ENCODE peak calls at places on chromosomes 13 and 19, in four cellular contexts. One of them, this sample, is unnamed.

GRCh38 chr19:46049597-46049996 is 8.8 kb upstream of the IGFL4 start:
- DNase-seq in fibroblast of lung: no peak
- DNase-seq in PC-3: no peak
- DNase-seq in neural progenitor cell: no peak
- DNase-seq in this sample: peak

GRCh38 chr13:47087841-47088240 is 191.0 kb upstream of the HTR2A start:
- DNase-seq in fibroblast of lung: peak
- DNase-seq in PC-3: no peak
- DNase-seq in neural progenitor cell: no peak
- DNase-seq in this sample: peak

GRCh38 chr19:46610413-46610775 is 9.3 kb downstream of the CALM3 start:
- DNase-seq in fibroblast of lung: no peak
- DNase-seq in PC-3: no peak
- DNase-seq in neural progenitor cell: no peak
- DNase-seq in this sample: no peak

GRCh38 chr19:44164673-44165512 is at the start of gene ZNF226:
- DNase-seq in fibroblast of lung: peak
- DNase-seq in PC-3: peak
- DNase-seq in neural progenitor cell: peak
- DNase-seq in this sample: peak

GRCh38 chr19:58033741-58034475 is at the start of gene ZSCAN1:
- DNase-seq in fibroblast of lung: peak
- DNase-seq in PC-3: no peak
- DNase-seq in neural progenitor cell: peak
- DNase-seq in this sample: no peak

GRCh38 chr13:23626730-23627129 is 56.5 kb downstream of the TNFRSF19 start:
- DNase-seq in fibroblast of lung: no peak
- DNase-seq in PC-3: no peak
- DNase-seq in neural progenitor cell: no peak
- DNase-seq in this sample: peak

GRCh38 chr13:61546413-61546812 is 130.8 kb upstream of the PCDH20 start:
- DNase-seq in fibroblast of lung: no peak
- DNase-seq in PC-3: no peak
- DNase-seq in neural progenitor cell: no peak
- DNase-seq in this sample: no peak

GRCh38 chr13:95002968-95003813 is 290.8 kb upstream of the SOX21 start:
- DNase-seq in fibroblast of lung: no peak
- DNase-seq in PC-3: no peak
- DNase-seq in neural progenitor cell: peak
- DNase-seq in this sample: no peak

GRCh38 chr13:108185218-108185617 is 30.1 kb downstream of the LIG4 start:
- DNase-seq in fibroblast of lung: no peak
- DNase-seq in PC-3: no peak
- DNase-seq in neural progenitor cell: no peak
- DNase-seq in this sample: no peak
- H3K9ac ChIP-seq in fibroblast of lung: no peak
- H3K9ac ChIP-seq in PC-3: no peak
- H3K9ac ChIP-seq in neural progenitor cell: no peak
- H3K9ac ChIP-seq in this sample: no peak

DNA sequence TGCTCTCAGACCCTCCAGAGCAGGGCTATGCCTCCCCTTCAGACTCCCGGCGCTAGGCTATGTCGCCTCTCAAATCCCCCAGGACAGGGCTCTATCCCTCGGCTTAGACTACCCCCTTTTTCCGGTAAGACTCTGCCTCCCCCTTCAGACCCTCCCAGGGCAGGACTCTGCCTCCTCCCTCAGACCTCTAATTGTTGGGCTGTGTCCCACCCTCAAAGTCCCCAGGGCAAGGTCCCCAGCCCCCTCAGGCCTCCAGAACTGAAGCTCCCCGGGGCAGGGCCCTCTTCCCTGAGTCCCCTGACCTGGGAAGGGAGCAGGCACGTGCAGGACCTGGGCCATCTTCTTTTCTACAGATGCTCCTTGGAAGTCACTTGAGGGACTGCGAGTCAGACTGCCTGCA is 3.2 kb downstream of the KANK2 start:
- DNase-seq in fibroblast of lung: no peak
- DNase-seq in PC-3: no peak
- DNase-seq in neural progenitor cell: no peak
- DNase-seq in this sample: no peak
- H3K4me3 ChIP-seq in fibroblast of lung: peak
- H3K4me3 ChIP-seq in PC-3: no peak
- H3K4me3 ChIP-seq in neural progenitor cell: no peak
- H3K4me3 ChIP-seq in this sample: no peak

DNA sequence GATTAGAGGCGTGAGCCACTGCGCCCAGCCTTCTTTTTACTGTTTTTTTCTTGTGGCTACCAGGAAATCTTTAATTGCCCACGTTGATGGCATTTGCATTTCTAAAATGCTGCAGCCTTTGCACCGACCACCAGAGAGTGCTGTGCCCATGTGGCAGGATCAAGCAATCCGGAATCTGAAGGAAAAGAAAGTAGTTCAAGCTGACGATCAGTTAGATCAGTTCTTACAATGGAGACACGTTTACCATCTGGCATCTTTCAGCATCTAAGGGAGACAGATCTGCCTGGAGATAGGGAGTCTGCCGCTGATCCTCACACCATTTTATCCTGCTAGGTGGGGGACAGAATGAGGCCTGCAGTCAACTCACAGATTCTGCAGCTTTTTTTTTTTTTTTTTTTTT is 19.9 kb downstream of the TINCR start:
- DNase-seq in fibroblast of lung: no peak
- DNase-seq in PC-3: peak
- DNase-seq in neural progenitor cell: peak
- DNase-seq in this sample: peak
- H2AFZ ChIP-seq in fibroblast of lung: no peak
- H2AFZ ChIP-seq in PC-3: peak
- H2AFZ ChIP-seq in neural progenitor cell: no peak
- H2AFZ ChIP-seq in this sample: no peak

GRCh38 chr19:42850981-42851717 is 28.4 kb downstream of the PSG1 start:
- DNase-seq in fibroblast of lung: peak
- DNase-seq in PC-3: peak
- DNase-seq in neural progenitor cell: no peak
- DNase-seq in this sample: no peak
- H3K9ac ChIP-seq in fibroblast of lung: no peak
- H3K9ac ChIP-seq in PC-3: peak
- H3K9ac ChIP-seq in neural progenitor cell: no peak
- H3K9ac ChIP-seq in this sample: no peak

GRCh38 chr19:53160350-53160749 is 1.5 kb upstream of the ZNF347 start:
- DNase-seq in fibroblast of lung: no peak
- DNase-seq in PC-3: no peak
- DNase-seq in neural progenitor cell: no peak
- DNase-seq in this sample: no peak

GRCh38 chr19:53161123-53161522 is 2.3 kb upstream of the ZNF347 start:
- DNase-seq in fibroblast of lung: no peak
- DNase-seq in PC-3: no peak
- DNase-seq in neural progenitor cell: no peak
- DNase-seq in this sample: no peak

DNA sequence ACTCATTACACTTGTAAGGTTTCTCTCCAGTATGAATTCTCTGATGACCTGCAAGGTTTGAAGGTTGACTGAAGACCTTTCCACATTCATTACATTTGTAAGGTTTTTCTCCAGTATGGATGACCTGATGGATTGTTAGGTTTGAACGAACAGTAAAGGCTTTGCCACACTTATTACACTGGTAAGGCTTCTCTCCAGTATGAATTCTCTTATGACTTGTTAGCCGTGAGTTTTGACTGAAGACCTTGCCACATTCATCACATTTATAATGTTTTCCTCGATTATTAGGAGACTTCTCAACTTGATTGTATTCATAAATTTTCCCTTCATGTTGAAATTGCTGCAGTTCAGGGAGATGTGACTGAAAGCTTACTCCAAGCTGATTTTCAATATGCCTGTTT is 6.8 kb upstream of the ZNF347 start:
- DNase-seq in fibroblast of lung: no peak
- DNase-seq in PC-3: no peak
- DNase-seq in neural progenitor cell: no peak
- DNase-seq in this sample: no peak
- H3K4me3 ChIP-seq in fibroblast of lung: no peak
- H3K4me3 ChIP-seq in PC-3: no peak
- H3K4me3 ChIP-seq in neural progenitor cell: no peak
- H3K4me3 ChIP-seq in this sample: no peak

GRCh38 chr19:7874080-7874856 is at the start of gene PRR36:
- DNase-seq in fibroblast of lung: no peak
- DNase-seq in PC-3: peak
- DNase-seq in neural progenitor cell: peak
- DNase-seq in this sample: no peak
- H2AFZ ChIP-seq in fibroblast of lung: no peak
- H2AFZ ChIP-seq in PC-3: peak
- H2AFZ ChIP-seq in neural progenitor cell: peak
- H2AFZ ChIP-seq in this sample: no peak

GRCh38 chr19:17248011-17248776 is 2.5 kb upstream of the NR2F6 start:
- DNase-seq in fibroblast of lung: no peak
- DNase-seq in PC-3: no peak
- DNase-seq in neural progenitor cell: peak
- DNase-seq in this sample: no peak
- H3K9ac ChIP-seq in fibroblast of lung: no peak
- H3K9ac ChIP-seq in PC-3: no peak
- H3K9ac ChIP-seq in neural progenitor cell: no peak
- H3K9ac ChIP-seq in this sample: no peak

GRCh38 chr13:113816925-113817859 is 46.7 kb downstream of the GAS6 start:
- DNase-seq in fibroblast of lung: peak
- DNase-seq in PC-3: peak
- DNase-seq in neural progenitor cell: peak
- DNase-seq in this sample: peak
- H3K4me3 ChIP-seq in fibroblast of lung: no peak
- H3K4me3 ChIP-seq in PC-3: peak
- H3K4me3 ChIP-seq in neural progenitor cell: no peak
- H3K4me3 ChIP-seq in this sample: peak

DNA sequence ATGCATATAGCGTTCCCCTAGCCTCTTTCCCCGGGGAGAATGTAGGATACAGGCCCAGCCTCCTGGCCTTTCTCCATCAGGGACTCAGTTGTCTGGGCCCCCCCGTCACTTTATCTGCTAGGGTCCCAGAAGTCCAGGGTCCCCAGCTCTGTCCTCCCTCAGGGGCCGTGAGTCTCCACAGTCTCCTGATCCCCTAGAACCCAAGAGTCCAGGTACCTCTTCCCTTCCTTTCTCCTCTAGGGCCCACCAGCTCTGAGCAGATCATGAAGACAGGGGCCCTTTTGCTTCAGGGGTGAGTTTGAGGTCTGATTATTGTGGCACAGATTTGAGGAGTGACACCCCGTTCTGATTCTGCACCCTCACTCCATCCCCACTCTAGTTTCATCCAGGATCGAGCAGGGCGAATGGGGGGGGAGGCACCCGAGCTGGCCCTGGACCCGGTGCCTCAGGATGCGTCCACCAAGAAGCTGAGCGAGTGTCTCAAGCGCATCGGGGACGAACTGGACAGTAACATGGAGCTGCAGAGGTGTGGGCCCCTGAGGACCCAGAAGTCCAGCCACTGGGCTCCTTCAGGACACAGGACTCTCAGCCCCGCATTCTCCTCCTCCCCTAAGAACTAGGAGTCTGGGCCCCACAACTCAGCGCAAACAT is 758 bp downstream of the BAX start:
- DNase-seq in fibroblast of lung: no peak
- DNase-seq in PC-3: no peak
- DNase-seq in neural progenitor cell: no peak
- DNase-seq in this sample: peak
- H2AFZ ChIP-seq in fibroblast of lung: no peak
- H2AFZ ChIP-seq in PC-3: peak
- H2AFZ ChIP-seq in neural progenitor cell: no peak
- H2AFZ ChIP-seq in this sample: no peak